ENCODE peak calls at places on chromosomes 4 and X, in eight cellular contexts. D, J, R, V, K, P, N and Z are unnamed samples. For H4K20me1, the result is how much of the 10 kb centered on the place peaks cover.

GRCh38 chrX:108165349-108166111 is 74.0 kb downstream of the ATG4A start:
- DNase-seq in K (peak), P (peak), N (no peak), R (peak), J (peak), V (peak), D (peak), Z (no peak)

GRCh38 chr4:184380707-184381106 is 93.6 kb downstream of the IRF2 start:
- DNase-seq in J (no peak), N (no peak), D (no peak), V (no peak), R (no peak), P (no peak), K (no peak), Z (no peak)

GRCh38 chr4:88033309-88033708 is 25.9 kb downstream of the PKD2 start:
- DNase-seq in J (peak), K (no peak), R (peak), N (peak), P (peak), D (peak), V (peak), Z (no peak)

GRCh38 chr4:69470561-69470960 is 25.1 kb downstream of the UGT2B4 start:
- DNase-seq in V (no peak), D (no peak), J (no peak), R (no peak), P (no peak), N (no peak), K (no peak), Z (no peak)

GRCh38 chr4:25813705-25814104 is 49.1 kb downstream of the SEL1L3 start:
- DNase-seq in D (peak), V (peak), K (no peak), R (peak), P (no peak), J (peak), N (no peak), Z (peak)

GRCh38 chrX:43631841-43632240 is 24.3 kb upstream of the MAOA start:
- DNase-seq in R (no peak), V (no peak), P (no peak), K (no peak), J (no peak), N (no peak), D (peak), Z (no peak)

GRCh38 chrX:54397113-54397512 is 39.3 kb upstream of the WNK3 start:
- DNase-seq in V (no peak), P (no peak), J (no peak), N (no peak), R (no peak), K (no peak), D (peak), Z (no peak)

GRCh38 chr4:172826866-172827265 is 341.7 kb upstream of the GALNT7 start:
- DNase-seq in J (no peak), R (no peak), K (no peak), D (peak), P (no peak), N (no peak), V (no peak), Z (no peak)

GRCh38 chr4:71322425-71322824 is 16.4 kb upstream of the SLC4A4 start:
- DNase-seq in N (no peak), P (no peak), V (peak), J (no peak), K (no peak), R (peak), D (peak), Z (no peak)

GRCh38 chr4:73450398-73451004 is 14.5 kb downstream of the AFP start:
- DNase-seq in R (peak), D (peak), J (no peak), N (no peak), P (peak), K (peak), V (peak), Z (peak)

GRCh38 chrX:77779695-77780094 is 6.3 kb downstream of the ATRX start:
- DNase-seq in R (no peak), K (no peak), P (no peak), J (no peak), N (no peak), D (no peak), V (no peak), Z (no peak)
- H4K20me1 ChIP-seq in R (half or more), K (under half), P (half or more), J (half or more), N (under half), D (under half), V (under half), Z (under half)

DNA sequence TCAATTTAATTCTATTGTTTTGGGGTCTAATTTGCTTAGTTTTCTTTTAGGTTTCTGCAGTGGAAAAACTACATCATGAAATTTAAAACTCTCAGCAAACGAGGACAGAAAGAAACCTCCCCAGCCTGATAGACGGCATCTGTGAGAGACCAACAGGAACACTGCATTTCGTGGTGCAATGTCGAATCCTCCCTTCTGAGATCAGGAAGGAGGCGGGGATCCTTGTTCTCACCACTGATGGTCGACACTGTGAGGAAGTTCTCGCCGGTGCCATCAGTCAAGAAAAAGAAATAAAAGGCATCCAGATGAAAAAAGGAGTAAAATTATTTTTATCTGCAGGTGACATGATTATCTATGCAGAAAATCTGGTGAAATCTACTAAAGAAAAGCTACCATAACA is 16.5 kb downstream of the GAK start:
- DNase-seq in V (peak), N (peak), P (no peak), R (peak), J (no peak), D (no peak), K (no peak), Z (no peak)
- H4K20me1 ChIP-seq in V (under half), N (under half), P (half or more), R (half or more), J (under half), D (under half), K (under half), Z (under half)

DNA sequence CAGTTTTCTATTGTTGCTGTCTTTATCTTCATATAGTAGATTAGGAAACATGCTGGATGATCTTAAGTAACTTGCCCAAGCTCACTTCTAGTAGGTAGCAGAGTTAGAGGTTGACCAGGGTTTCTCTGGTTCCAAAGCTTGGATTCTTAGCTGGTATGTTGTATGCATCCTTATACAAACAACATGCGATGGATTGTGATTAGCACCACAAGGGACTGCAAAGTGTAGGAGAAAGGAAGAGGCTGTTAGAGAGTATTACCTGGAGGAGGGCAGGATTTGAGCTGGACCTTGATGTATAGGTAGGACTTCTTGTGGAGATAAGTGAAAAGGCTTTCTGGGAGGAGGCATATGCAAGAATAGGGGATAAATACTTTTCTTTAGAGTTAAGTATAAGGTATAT is 5.6 kb downstream of the STIM2 start:
- DNase-seq in P (no peak), K (no peak), R (no peak), J (no peak), V (no peak), N (no peak), D (no peak), Z (no peak)
- H4K20me1 ChIP-seq in P (under half), K (under half), R (under half), J (under half), V (under half), N (half or more), D (under half), Z (under half)

GRCh38 chr4:102823897-102824296 is 3.5 kb downstream of the UBE2D3 start:
- DNase-seq in V (peak), D (peak), N (no peak), J (no peak), R (peak), K (no peak), P (no peak), Z (peak)

GRCh38 chr4:102825261-102826071 is 1.9 kb downstream of the UBE2D3 start:
- DNase-seq in P (no peak), J (peak), R (peak), V (peak), K (peak), D (peak), N (peak), Z (peak)

GRCh38 chr4:102823464-102823863 is 3.9 kb downstream of the UBE2D3 start:
- DNase-seq in R (no peak), V (no peak), K (no peak), J (no peak), P (no peak), N (no peak), D (no peak), Z (no peak)

GRCh38 chr4:102826105-102826889 is 1.1 kb downstream of the UBE2D3 start:
- DNase-seq in N (no peak), K (no peak), J (no peak), D (no peak), V (no peak), R (no peak), P (no peak), Z (no peak)

GRCh38 chr4:102824398-102824797 is 3.0 kb downstream of the UBE2D3 start:
- DNase-seq in P (no peak), K (no peak), R (peak), N (no peak), V (peak), J (no peak), D (peak), Z (no peak)
- H4K20me1 ChIP-seq in P (half or more), K (under half), R (half or more), N (half or more), V (under half), J (half or more), D (under half), Z (half or more)

GRCh38 chr4:8208565-8208964 is 9.5 kb downstream of the SH3TC1 start:
- DNase-seq in J (no peak), P (no peak), D (no peak), N (no peak), K (no peak), R (no peak), V (no peak), Z (no peak)
- H4K20me1 ChIP-seq in J (under half), P (under half), D (under half), N (under half), K (under half), R (under half), V (under half), Z (under half)

GRCh38 chrX:40111868-40112267 is 14.1 kb upstream of the BCOR start:
- DNase-seq in K (no peak), V (no peak), N (no peak), J (no peak), R (no peak), P (no peak), D (no peak), Z (peak)
- H4K20me1 ChIP-seq in K (under half), V (under half), N (under half), J (under half), R (under half), P (under half), D (under half), Z (under half)